ENCODE peak calls at places on chromosomes 6 and 20, in five cellular contexts. T is endothelial cell of umbilical vein, P is thoracic aorta, Y is heart left ventricle, V is heart right ventricle. B is an unnamed sample. For H3K4me1, the result is how much of the 10 kb centered on the place peaks cover.

GRCh38 chr6:89866024-89866678 is 28.1 kb upstream of the GJA10 start:
- DNase-seq in T (no peak), P (no peak), Y (no peak), V (no peak), B (no peak)

GRCh38 chr6:18034798-18035202 is 47.4 kb upstream of the KIF13A start:
- DNase-seq in T (no peak), P (no peak), Y (no peak), V (no peak), B (no peak)

GRCh38 chr6:104527311-104527710 is 332.4 kb downstream of the HACE1 start:
- DNase-seq in T (no peak), P (no peak), Y (no peak), V (no peak), B (no peak)

GRCh38 chr20:59222982-59223610 is 59.5 kb downstream of the ZNF831 start:
- DNase-seq in T (no peak), P (no peak), Y (no peak), V (no peak), B (no peak)

GRCh38 chr20:24811020-24811419 is 138.0 kb upstream of the CST7 start:
- DNase-seq in T (no peak), P (no peak), Y (no peak), V (no peak), B (no peak)

GRCh38 chr20:53413188-53413631 is 180.4 kb downstream of the ZNF217 start:
- DNase-seq in T (no peak), P (no peak), Y (no peak), V (peak), B (no peak)

GRCh38 chr6:104829183-104829958 is 30.3 kb downstream of the HACE1 start:
- DNase-seq in T (no peak), P (no peak), Y (no peak), V (no peak), B (peak)

GRCh38 chr6:33683051-33683571 is 28.4 kb downstream of the UQCC2 start:
- DNase-seq in T (no peak), P (no peak), Y (no peak), V (no peak), B (no peak)

GRCh38 chr6:163415620-163416379 is 1.3 kb downstream of the QKI start:
- DNase-seq in T (peak), P (no peak), Y (peak), V (peak), B (peak)

GRCh38 chr6:12361042-12361765 is 71.0 kb downstream of the EDN1 start:
- DNase-seq in T (no peak), P (no peak), Y (no peak), V (no peak), B (no peak)

GRCh38 chr6:41641352-41641925 is 3.2 kb downstream of the MDFI start:
- DNase-seq in T (no peak), P (no peak), Y (no peak), V (no peak), B (no peak)

GRCh38 chr6:101458341-101458740 is 64.8 kb downstream of the GRIK2 start:
- DNase-seq in T (no peak), P (no peak), Y (no peak), V (no peak), B (no peak)

GRCh38 chr6:65259080-65259479 is 447.9 kb downstream of the EYS start:
- DNase-seq in T (peak), P (no peak), Y (no peak), V (no peak), B (no peak)

GRCh38 chr6:138727182-138727581 is 46.4 kb upstream of the CCDC28A start:
- DNase-seq in T (no peak), P (no peak), Y (no peak), V (no peak), B (no peak)

GRCh38 chr20:20814685-20815084 is 102.2 kb upstream of the RALGAPA2 start:
- DNase-seq in T (no peak), P (no peak), Y (no peak), V (no peak), B (no peak)

GRCh38 chr6:160139420-160139851 is 17.8 kb downstream of the SLC22A1 start:
- DNase-seq in T (no peak), P (peak), Y (no peak), V (no peak), B (peak)

GRCh38 chr6:163667372-163668060 is 253.0 kb downstream of the QKI start:
- DNase-seq in T (no peak), P (no peak), Y (peak), V (no peak), B (no peak)

GRCh38 chr6:72238900-72239299 is 352.6 kb downstream of the RIMS1 start:
- DNase-seq in T (no peak), P (no peak), Y (no peak), V (no peak), B (peak)

GRCh38 chr6:72418495-72418894 is 203.4 kb upstream of the KCNQ5 start:
- DNase-seq in T (no peak), P (no peak), Y (no peak), V (no peak), B (no peak)

GRCh38 chr20:37990571-37991151 is 42.6 kb downstream of the TTI1 start:
- DNase-seq in T (peak), P (no peak), Y (peak), V (peak), B (peak)

GRCh38 chr6:107560657-107561056 is 70.7 kb downstream of the SOBP start:
- DNase-seq in T (no peak), P (no peak), Y (peak), V (no peak), B (no peak)

DNA sequence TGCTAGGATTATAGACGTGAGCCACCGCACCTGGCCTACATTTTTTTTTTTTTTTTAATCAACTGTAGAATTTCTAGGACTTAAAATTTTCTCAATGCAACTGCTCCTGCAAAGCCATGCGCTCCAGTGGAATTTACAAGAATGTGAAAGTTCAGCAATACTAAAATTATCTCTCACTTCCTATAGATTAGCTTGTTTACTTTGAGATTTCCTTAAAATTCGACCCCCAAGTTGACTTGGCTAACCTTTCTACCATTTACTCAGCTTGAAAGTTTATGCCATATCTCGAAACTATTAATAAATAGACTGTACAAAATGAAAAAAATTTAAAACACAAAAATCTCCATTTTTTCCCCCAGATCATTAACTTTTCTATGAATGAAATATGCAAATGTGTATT is 64.3 kb downstream of the ZBTB2 start:
- DNase-seq in T (no peak), P (no peak), Y (no peak), V (no peak), B (no peak)
- H3K4me3 ChIP-seq in T (peak), P (no peak), Y (no peak), V (no peak), B (no peak)

GRCh38 chr20:1853472-1853871 is 41.7 kb upstream of the SIRPA start:
- DNase-seq in T (no peak), P (no peak), Y (no peak), V (no peak), B (no peak)
- H3K27ac ChIP-seq in T (no peak), P (no peak), Y (no peak), V (no peak), B (no peak)

DNA sequence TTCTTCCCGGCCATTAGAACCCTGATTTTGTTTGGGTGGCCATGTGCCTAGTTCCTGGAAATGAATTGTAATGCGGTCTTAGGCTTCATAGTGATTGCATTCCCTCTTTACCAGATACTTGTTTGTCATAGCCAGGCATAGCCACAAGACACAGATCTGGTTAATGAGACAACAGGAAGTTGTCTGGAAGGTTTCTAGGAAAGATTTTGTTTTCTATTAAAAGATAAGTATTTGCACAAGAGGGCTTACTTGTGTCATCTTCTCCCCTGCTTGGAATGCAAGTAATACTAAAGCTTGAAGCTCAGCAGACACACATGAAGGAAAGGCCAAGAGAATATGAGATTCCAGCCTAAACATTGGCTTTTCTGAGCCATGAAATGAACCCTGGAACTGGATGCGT is 12.9 kb downstream of the FARS2 start:
- DNase-seq in T (no peak), P (no peak), Y (no peak), V (no peak), B (no peak)
- H3K4me1 ChIP-seq in T (under half), P (under half), Y (under half), V (under half), B (under half)

GRCh38 chr6:80154160-80154559 is 47.7 kb downstream of the BCKDHB start:
- DNase-seq in T (no peak), P (no peak), Y (no peak), V (no peak), B (no peak)

GRCh38 chr6:80148220-80148619 is 41.7 kb downstream of the BCKDHB start:
- DNase-seq in T (no peak), P (no peak), Y (no peak), V (no peak), B (no peak)

GRCh38 chr6:80156204-80156603 is 49.7 kb downstream of the BCKDHB start:
- DNase-seq in T (no peak), P (no peak), Y (no peak), V (no peak), B (no peak)

GRCh38 chr6:80145921-80146320 is 39.5 kb downstream of the BCKDHB start:
- DNase-seq in T (no peak), P (no peak), Y (no peak), V (no peak), B (no peak)

DNA sequence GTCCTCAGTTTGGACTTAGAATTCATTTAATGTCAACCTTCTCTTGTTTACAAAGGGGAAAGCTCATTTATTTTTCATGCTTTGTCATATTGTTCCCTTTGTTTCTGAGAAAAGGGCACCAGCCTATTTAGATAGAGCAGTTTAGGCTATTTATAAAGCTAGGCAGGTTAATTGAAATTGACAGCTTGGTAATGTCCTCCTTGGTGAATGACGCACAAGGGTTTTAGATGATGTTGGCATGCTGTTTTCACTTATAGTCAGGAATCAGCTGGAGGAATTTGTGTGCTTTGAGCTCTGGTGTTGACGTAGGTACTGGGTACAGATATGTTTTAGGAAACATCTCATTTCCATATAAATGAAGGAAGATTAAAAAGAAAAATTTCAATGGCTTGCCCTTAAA is 45.2 kb downstream of the BCKDHB start:
- DNase-seq in T (no peak), P (no peak), Y (no peak), V (no peak), B (no peak)
- H3K4me3 ChIP-seq in T (no peak), P (no peak), Y (no peak), V (no peak), B (no peak)

GRCh38 chr20:54512694-54513093 is 37.3 kb downstream of the DOK5 start:
- DNase-seq in T (no peak), P (no peak), Y (no peak), V (no peak), B (no peak)

GRCh38 chr20:54515788-54516324 is 40.5 kb downstream of the DOK5 start:
- DNase-seq in T (no peak), P (no peak), Y (no peak), V (no peak), B (no peak)

GRCh38 chr20:54506643-54507042 is 31.2 kb downstream of the DOK5 start:
- DNase-seq in T (no peak), P (no peak), Y (no peak), V (no peak), B (no peak)

GRCh38 chr20:54514020-54514607 is 38.7 kb downstream of the DOK5 start:
- DNase-seq in T (no peak), P (no peak), Y (no peak), V (no peak), B (no peak)

DNA sequence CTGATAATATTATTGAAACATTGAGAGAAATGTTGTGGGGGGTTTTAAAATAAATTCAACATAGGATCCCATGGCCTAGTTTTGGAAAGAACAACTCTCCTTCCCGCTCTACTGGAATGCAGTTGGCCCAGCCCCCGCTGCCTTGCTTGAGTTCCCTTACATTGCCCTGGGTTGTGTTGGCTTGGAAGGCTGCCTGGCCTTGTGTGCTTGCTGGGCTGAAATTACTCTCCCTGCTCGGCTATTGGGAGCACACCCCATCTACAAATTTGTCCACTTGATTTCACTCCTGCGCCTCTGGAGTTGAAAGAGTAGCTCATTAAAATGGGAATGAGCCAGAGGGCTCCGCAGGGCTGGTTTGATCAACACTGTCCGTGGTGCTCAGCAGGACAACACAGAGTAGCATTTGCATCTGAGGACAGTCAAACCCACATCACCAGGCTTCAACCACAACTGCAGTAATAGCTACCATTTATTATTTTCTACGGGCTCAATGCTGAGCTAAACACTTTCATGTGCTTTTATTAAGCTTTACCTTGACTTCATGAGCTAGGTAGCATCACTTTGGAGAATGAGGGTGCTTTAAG is 35.2 kb downstream of the DOK5 start:
- DNase-seq in T (no peak), P (no peak), Y (peak), V (peak), B (no peak)
- H3K27ac ChIP-seq in T (no peak), P (no peak), Y (no peak), V (no peak), B (no peak)

GRCh38 chr20:10466855-10467254 is 31.8 kb downstream of the SLX4IP start:
- DNase-seq in T (peak), P (no peak), Y (no peak), V (no peak), B (no peak)

GRCh38 chr20:10463622-10464021 is 28.5 kb downstream of the SLX4IP start:
- DNase-seq in T (no peak), P (no peak), Y (no peak), V (no peak), B (peak)

GRCh38 chr20:10466325-10466724 is 31.2 kb downstream of the SLX4IP start:
- DNase-seq in T (peak), P (no peak), Y (peak), V (no peak), B (no peak)

GRCh38 chr20:10469599-10469998 is 34.5 kb downstream of the SLX4IP start:
- DNase-seq in T (peak), P (no peak), Y (peak), V (no peak), B (peak)

DNA sequence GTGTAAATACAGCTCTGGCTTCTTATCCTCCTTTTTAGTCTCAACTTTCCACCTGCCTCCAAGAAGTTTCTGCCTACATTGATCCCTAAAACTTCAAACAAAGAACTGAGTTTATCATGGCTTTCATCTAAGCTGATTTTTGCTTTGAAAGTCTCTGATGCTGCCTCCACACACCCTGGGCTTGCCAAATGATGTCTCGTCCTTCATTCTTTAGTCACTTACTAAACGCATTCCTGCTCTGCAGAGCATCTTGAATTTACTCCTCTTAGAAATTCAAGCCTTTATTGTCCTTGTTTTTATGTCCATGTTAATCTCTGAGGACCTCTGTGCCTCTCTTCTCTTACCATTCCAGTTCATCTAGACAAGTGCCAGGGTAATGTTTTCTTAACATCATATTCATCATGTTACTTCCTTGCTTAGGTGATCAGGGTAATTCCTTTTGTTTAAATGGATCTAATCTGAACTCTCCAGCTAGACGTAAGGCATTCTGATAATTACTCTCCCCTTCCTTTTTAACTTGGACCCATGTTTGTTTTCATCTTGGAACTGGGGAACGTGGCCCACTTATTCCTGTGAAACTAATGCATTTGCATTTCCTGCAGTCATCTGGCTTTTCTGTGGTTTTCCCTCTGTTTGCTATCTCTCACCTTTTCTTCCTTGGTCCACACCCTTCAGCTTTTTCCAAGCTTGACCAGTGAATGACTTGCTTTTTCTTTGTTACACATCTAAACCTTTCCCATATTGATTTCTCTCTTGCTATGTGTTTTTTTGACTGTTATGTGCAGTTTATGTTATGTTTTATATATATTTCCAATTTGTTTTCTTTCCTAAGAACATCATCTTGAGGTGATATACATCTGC is 33.1 kb downstream of the SLX4IP start:
- DNase-seq in T (peak), P (no peak), Y (no peak), V (no peak), B (peak)
- H3K4me1 ChIP-seq in T (under half), P (under half), Y (under half), V (half or more), B (under half)

GRCh38 chr20:19120011-19120410 is 92.4 kb upstream of the SLC24A3 start:
- DNase-seq in T (no peak), P (no peak), Y (no peak), V (no peak), B (no peak)

GRCh38 chr20:19122395-19122794 is 90.0 kb upstream of the SLC24A3 start:
- DNase-seq in T (no peak), P (no peak), Y (no peak), V (no peak), B (no peak)

GRCh38 chr20:19121463-19121862 is 91.0 kb upstream of the SLC24A3 start:
- DNase-seq in T (no peak), P (no peak), Y (no peak), V (no peak), B (no peak)

GRCh38 chr20:19121916-19122315 is 90.5 kb upstream of the SLC24A3 start:
- DNase-seq in T (no peak), P (no peak), Y (no peak), V (no peak), B (no peak)

DNA sequence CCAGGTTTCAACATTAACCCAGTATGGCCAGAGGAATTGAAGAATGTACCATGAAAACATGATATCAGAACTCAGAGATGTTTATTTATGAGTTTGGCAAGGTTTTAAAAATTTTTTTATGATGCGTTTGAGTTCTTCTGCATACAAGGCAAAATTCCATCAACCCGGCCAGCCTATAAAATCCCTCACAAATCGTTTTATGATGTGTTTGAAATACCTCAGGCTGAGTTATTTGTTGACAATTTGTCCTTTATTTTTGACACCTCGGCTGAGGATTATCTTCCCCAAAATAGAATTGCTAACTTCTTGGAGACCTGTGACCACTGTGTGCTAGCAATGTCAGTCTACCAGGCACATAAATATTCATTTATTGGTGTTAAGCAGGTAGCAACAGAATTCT is 91.9 kb upstream of the SLC24A3 start:
- DNase-seq in T (no peak), P (no peak), Y (no peak), V (no peak), B (no peak)
- H3K4me3 ChIP-seq in T (no peak), P (no peak), Y (no peak), V (no peak), B (no peak)

GRCh38 chr20:57660510-57661199 is 40.4 kb upstream of the ZBP1 start:
- DNase-seq in T (no peak), P (peak), Y (peak), V (no peak), B (no peak)
- H3K27ac ChIP-seq in T (no peak), P (no peak), Y (no peak), V (no peak), B (no peak)